ENCODE peak calls at places on chromosomes 6 and 20, in ten cellular contexts. S is SHP77; H is dorsolateral prefrontal cortex; C is astrocyte of the cerebellum; W is DMS153; I is HEK293T; R is HFFc6; T is activated naive CD8-positive, alpha-beta T cell treated with anti-CD3 and anti-CD28 coated beads, Interleukin-2, amount 50 U/mL, for 24 hours; Q is neural crest cell; X is NT2/D1. O is an unnamed sample.

GRCh38 chr6:105601541-105602174 is 198.8 kb upstream of the PREP start:
- DNase-seq in X (no peak), I (no peak), S (no peak), C (peak), W (no peak), H (peak), T (peak), R (peak), Q (no peak), O (no peak)

GRCh38 chr20:63215101-63216040 is 560 bp downstream of the YTHDF1 start:
- DNase-seq in X (no peak), C (peak), S (peak), W (no peak), Q (peak), H (no peak), T (peak), R (peak), I (peak), O (peak)

GRCh38 chr20:50333856-50334255 is 143.2 kb downstream of the CEBPB start:
- DNase-seq in R (peak), S (no peak), I (no peak), H (no peak), Q (no peak), C (peak), T (no peak), W (no peak), X (no peak), O (no peak)

GRCh38 chr20:34105978-34106675 is 5.9 kb downstream of the EIF2S2 start:
- DNase-seq in I (no peak), W (no peak), R (no peak), S (no peak), T (no peak), X (no peak), C (no peak), H (no peak), Q (no peak), O (no peak)

GRCh38 chr6:34676140-34676539 is 20.4 kb downstream of the ILRUN start:
- DNase-seq in Q (no peak), T (no peak), C (no peak), S (no peak), I (no peak), W (no peak), X (no peak), R (no peak), H (no peak), O (no peak)

GRCh38 chr6:10418862-10419748 is 4.2 kb upstream of the TFAP2A start:
- DNase-seq in Q (no peak), H (no peak), T (no peak), C (no peak), I (no peak), R (no peak), X (no peak), W (peak), S (no peak), O (no peak)

GRCh38 chr6:34934516-34934915 is 45.5 kb downstream of the ANKS1A start:
- DNase-seq in I (no peak), R (no peak), X (no peak), T (no peak), S (no peak), W (no peak), C (peak), H (no peak), Q (no peak), O (no peak)

GRCh38 chr20:38609828-38610227 is 8.2 kb downstream of the ARHGAP40 start:
- DNase-seq in T (no peak), C (no peak), S (no peak), R (no peak), I (no peak), H (no peak), Q (no peak), X (no peak), W (no peak), O (no peak)

GRCh38 chr6:77880501-77880900 is 227.7 kb downstream of the MEI4 start:
- DNase-seq in C (peak), X (no peak), H (no peak), Q (no peak), W (no peak), R (no peak), S (no peak), I (no peak), T (no peak), O (no peak)

GRCh38 chr6:159149641-159150040 is 19.6 kb upstream of the FNDC1 start:
- DNase-seq in W (no peak), S (no peak), R (no peak), I (no peak), C (no peak), Q (no peak), X (no peak), H (no peak), T (no peak), O (no peak)

GRCh38 chr6:95203153-95203754 is 374.1 kb upstream of the MANEA start:
- DNase-seq in I (peak), H (no peak), Q (peak), W (no peak), T (peak), C (peak), X (peak), R (no peak), S (no peak), O (peak)

GRCh38 chr6:26045046-26045938 is 41.9 kb upstream of the HFE start:
- DNase-seq in C (peak), I (no peak), H (peak), W (peak), T (peak), X (peak), Q (no peak), R (peak), S (peak), O (peak)

GRCh38 chr6:72151742-72152141 is 265.4 kb downstream of the RIMS1 start:
- DNase-seq in T (no peak), Q (no peak), H (no peak), X (peak), C (no peak), I (no peak), S (no peak), W (no peak), R (no peak), O (no peak)

O was measured in DND-41.